ENCODE peak calls at places on chromosomes 3 and 15, in five cellular contexts. D, X, H, B and S are unnamed samples.

GRCh38 chr15:41992151-41992802 is 19.9 kb upstream of the EHD4 start:
- DNase-seq in D (no peak), X (no peak), H (no peak), B (no peak), S (no peak)

GRCh38 chr3:43953814-43954241 is 263.1 kb downstream of the ABHD5 start:
- DNase-seq in D (peak; percentile 84), X (peak; percentile 24), H (no peak), B (no peak), S (peak; percentile 38)

GRCh38 chr15:59313703-59314332 is 58.9 kb downstream of the MYO1E start:
- DNase-seq in D (no peak), X (peak; percentile 47), H (no peak), B (no peak), S (no peak)

GRCh38 chr3:4836516-4836915 is 142.7 kb upstream of the BHLHE40 start:
- DNase-seq in D (no peak), X (no peak), H (no peak), B (no peak), S (no peak)

GRCh38 chr3:44424758-44425157 is 52.7 kb downstream of the ZNF445 start:
- DNase-seq in D (no peak), X (no peak), H (no peak), B (no peak), S (no peak)

GRCh38 chr3:52299815-52300611 is 12.4 kb downstream of the GLYCTK start:
- DNase-seq in D (peak; percentile 71), X (peak; percentile 34), H (no peak), B (no peak), S (peak; percentile 29)

GRCh38 chr15:59713177-59713576 is 24.1 kb upstream of the BNIP2 start:
- DNase-seq in D (no peak), X (no peak), H (no peak), B (no peak), S (no peak)

GRCh38 chr3:183044547-183045229 is 54.6 kb downstream of the MCCC1 start:
- DNase-seq in D (no peak), X (no peak), H (no peak), B (no peak), S (no peak)

GRCh38 chr3:12566976-12567375 is 10.1 kb downstream of the MKRN2 start:
- DNase-seq in D (no peak), X (no peak), H (no peak), B (no peak), S (no peak)

GRCh38 chr3:24565656-24566055 is 71.0 kb upstream of the THRB start:
- DNase-seq in D (no peak), X (no peak), H (no peak), B (no peak), S (no peak)

GRCh38 chr3:109806929-109807328 is 469.6 kb upstream of the DPPA4 start:
- DNase-seq in D (peak; percentile 34), X (peak; percentile 56), H (no peak), B (no peak), S (peak; percentile 1)

GRCh38 chr3:106006001-106006400 is 137.2 kb upstream of the CBLB start:
- DNase-seq in D (peak; percentile 17), X (peak; percentile 87), H (no peak), B (no peak), S (no peak)

GRCh38 chr15:54187325-54187724 is 209.1 kb downstream of the UNC13C start:
- DNase-seq in D (no peak), X (no peak), H (no peak), B (no peak), S (no peak)

GRCh38 chr3:179265875-179266274 is 15.0 kb upstream of the KCNMB3 start:
- DNase-seq in D (no peak), X (no peak), H (no peak), B (no peak), S (no peak)

GRCh38 chr3:5330152-5330810 is 142.8 kb downstream of the EDEM1 start:
- DNase-seq in D (peak; percentile 82), X (peak; percentile 90), H (no peak), B (no peak), S (no peak)

GRCh38 chr3:82050382-82050781 is 288.9 kb upstream of the GBE1 start:
- DNase-seq in D (no peak), X (no peak), H (no peak), B (no peak), S (no peak)

GRCh38 chr15:90780916-90781315 is 63.8 kb downstream of the BLM start:
- DNase-seq in D (no peak), X (no peak), H (no peak), B (no peak), S (no peak)

GRCh38 chr3:115512565-115513410 is 110.5 kb upstream of the GAP43 start:
- DNase-seq in D (peak; percentile 73), X (peak; percentile 38), H (no peak), B (peak; percentile 70), S (no peak)

GRCh38 chr3:56693750-56694149 is 10.7 kb upstream of the TASOR start:
- DNase-seq in D (no peak), X (no peak), H (no peak), B (no peak), S (no peak)

GRCh38 chr3:152126260-152126659 is 142.5 kb upstream of the MBNL1 start:
- DNase-seq in D (peak; percentile 77), X (peak; percentile 55), H (no peak), B (no peak), S (no peak)

GRCh38 chr3:158451405-158452045 is 119.5 kb upstream of the MLF1 start:
- DNase-seq in D (no peak), X (no peak), H (no peak), B (no peak), S (no peak)

GRCh38 chr15:38531509-38531908 is 33.1 kb downstream of the RASGRP1 start:
- DNase-seq in D (peak; percentile 32), X (peak; percentile 47), H (no peak), B (no peak), S (no peak)

GRCh38 chr3:10709110-10709781 is 106.8 kb upstream of the SLC6A11 start:
- DNase-seq in D (no peak), X (no peak), H (no peak), B (no peak), S (no peak)

GRCh38 chr15:59931642-59932296 is 72.3 kb upstream of the FOXB1 start:
- DNase-seq in D (no peak), X (no peak), H (no peak), B (no peak), S (no peak)

GRCh38 chr3:107689355-107689754 is 166.6 kb downstream of the BBX start:
- DNase-seq in D (no peak), X (no peak), H (no peak), B (no peak), S (no peak)

GRCh38 chr3:32493437-32494414 is 8.9 kb downstream of the CMTM6 start:
- DNase-seq in D (peak; percentile 76), X (peak; percentile 40), H (no peak), B (no peak), S (peak; percentile 57)

GRCh38 chr3:192481638-192482037 is 245.7 kb downstream of the FGF12 start:
- DNase-seq in D (no peak), X (peak; percentile 20), H (no peak), B (no peak), S (no peak)

GRCh38 chr3:71753716-71754609 is at the start of gene GPR27:
- DNase-seq in D (peak; percentile 37), X (peak; percentile 12), H (no peak), B (no peak), S (peak; percentile 49)

GRCh38 chr3:155079795-155080546 is at the start of gene MME:
- DNase-seq in D (peak; percentile 82), X (peak; percentile 73), H (peak; percentile 77), B (peak; percentile 70), S (peak; percentile 35)

DNA sequence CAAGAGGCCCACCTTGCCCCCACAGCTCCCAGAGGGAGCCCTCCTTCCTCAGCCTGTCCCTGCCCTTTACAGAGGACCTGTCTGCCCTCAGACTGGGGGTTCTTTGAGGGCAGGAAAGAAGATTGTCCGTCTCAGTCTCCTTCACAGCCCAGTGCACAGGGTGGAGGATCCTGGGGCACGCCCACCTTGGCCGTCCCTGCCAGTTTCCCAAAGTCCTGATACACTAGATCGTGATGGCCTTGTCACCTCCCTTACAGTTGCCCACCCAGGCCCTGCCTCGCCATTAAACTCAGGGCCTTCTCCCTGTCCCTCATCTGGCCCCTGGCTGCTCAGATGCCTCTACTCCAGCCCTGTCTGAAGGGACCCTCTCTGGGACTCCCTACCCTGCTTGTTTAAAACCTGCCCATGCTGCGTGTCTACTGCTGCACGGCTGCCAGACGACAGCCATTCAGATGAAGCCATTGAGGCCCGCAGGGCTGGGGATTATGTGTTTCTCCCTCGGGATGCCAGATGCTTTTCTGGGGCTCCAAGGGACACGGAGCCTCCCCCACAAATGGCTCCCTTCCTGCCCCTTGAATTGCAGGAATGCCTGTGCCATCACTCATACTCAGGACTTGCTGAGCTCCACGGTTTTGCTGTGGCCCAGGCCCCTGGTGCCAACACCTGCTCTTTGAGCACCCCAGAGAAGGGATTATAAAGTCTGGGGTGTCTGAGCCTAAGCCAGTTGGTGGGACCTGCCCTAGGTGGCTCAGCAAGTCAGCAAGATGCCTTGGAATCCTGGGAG is 27.8 kb downstream of the ACSBG1 start:
- DNase-seq in D (no peak), X (peak; percentile 14), H (no peak), B (no peak), S (no peak)
- H4K91ac ChIP-seq in D (no peak overlapping the region), X (no peak overlapping the region), H (no peak overlapping the region), B (no peak overlapping the region), S (no peak overlapping the region)

GRCh38 chr15:28914046-28914445 is 28.3 kb downstream of the APBA2 start:
- DNase-seq in D (no peak), X (no peak), H (no peak), B (no peak), S (no peak)

GRCh38 chr15:28909958-28910500 is 24.3 kb downstream of the APBA2 start:
- DNase-seq in D (no peak), X (no peak), H (no peak), B (no peak), S (no peak)

GRCh38 chr15:28912422-28912821 is 26.6 kb downstream of the APBA2 start:
- DNase-seq in D (no peak), X (peak; percentile 7), H (no peak), B (no peak), S (no peak)

GRCh38 chr15:28913171-28913765 is 27.5 kb downstream of the APBA2 start:
- DNase-seq in D (peak; percentile 45), X (peak; percentile 21), H (no peak), B (no peak), S (no peak)

DNA sequence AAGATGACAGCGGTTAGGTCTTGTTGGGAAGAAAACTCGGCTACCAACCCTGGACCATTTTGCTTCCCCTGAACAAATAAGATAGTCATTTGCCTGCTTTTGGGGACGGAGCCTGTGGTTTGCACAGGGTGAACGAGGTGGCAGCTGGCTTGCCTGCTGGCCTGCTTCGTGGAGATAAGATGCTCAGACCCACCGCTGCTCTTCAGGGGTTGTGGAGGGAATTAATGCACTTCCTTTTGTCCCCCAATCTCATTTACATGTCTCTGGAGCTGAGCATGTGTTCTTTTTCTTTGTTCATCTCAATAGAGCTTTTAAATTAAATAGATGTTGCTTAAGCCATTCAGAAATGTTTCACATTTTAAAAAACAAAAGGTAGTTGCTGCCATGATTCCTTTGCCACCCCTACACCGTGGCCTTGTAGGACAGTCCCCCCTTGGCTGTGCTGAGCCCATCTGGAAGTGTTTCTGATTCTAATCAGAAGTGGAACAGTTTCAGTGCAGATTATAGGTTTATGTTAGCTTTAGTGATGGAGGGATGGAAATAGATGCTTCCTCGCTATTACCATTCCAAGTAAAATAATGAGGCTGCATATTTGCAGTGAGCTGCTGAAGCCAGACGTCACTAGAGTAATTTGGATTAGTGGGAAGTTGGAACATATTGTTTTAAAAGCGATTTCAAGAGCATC is 25.7 kb downstream of the APBA2 start:
- DNase-seq in D (no peak), X (no peak), H (no peak), B (no peak), S (no peak)
- H3K4me3 ChIP-seq in D (no peak overlapping the region), X (no peak overlapping the region), H (no peak overlapping the region), B (no peak overlapping the region), S (no peak overlapping the region)

GRCh38 chr3:14441240-14441919 is 39.0 kb downstream of the SLC6A6 start:
- DNase-seq in D (no peak), X (no peak), H (no peak), B (no peak), S (no peak)
- H4K91ac ChIP-seq in D (peak overlapping the region; percentile 76), X (no peak overlapping the region), H (no peak overlapping the region), B (no peak overlapping the region), S (peak overlapping the region; percentile 0)

GRCh38 chr3:73625124-73625665 is 454 bp upstream of the PDZRN3 start:
- DNase-seq in D (peak; percentile 81), X (peak; percentile 72), H (peak; percentile 9), B (peak; percentile 45), S (no peak)
- H3K4me3 ChIP-seq in D (peak overlapping the region; percentile 92), X (peak overlapping the region; percentile 71), H (peak overlapping the region; percentile 70), B (peak overlapping the region; percentile 88), S (peak overlapping the region; percentile 69)